ENCODE peak calls at places on chromosomes 12 and 14, in ten cellular contexts. N, K, L, R, F, M, Q, H, Z and G are unnamed samples.

GRCh38 chr12:2198088-2198501 is 145.3 kb downstream of the CACNA1C start:
- DNase-seq in N (no peak), Z (peak), L (peak), R (no peak), H (peak), M (no peak), F (no peak), K (no peak), Q (no peak), G (peak)

GRCh38 chr12:73307260-73307659 is 1035.1 kb downstream of the TRHDE start:
- DNase-seq in H (no peak), R (no peak), F (no peak), L (no peak), N (no peak), Z (no peak), Q (no peak), K (no peak), M (no peak), G (no peak)

GRCh38 chr12:105554856-105555255 is 224.4 kb downstream of the C12orf75 start:
- DNase-seq in F (no peak), N (no peak), H (no peak), M (no peak), L (no peak), K (no peak), Q (peak), R (no peak), Z (no peak), G (no peak)

GRCh38 chr14:65348137-65348536 is 64.4 kb upstream of the FUT8 start:
- DNase-seq in Z (no peak), R (no peak), L (no peak), H (no peak), F (no peak), N (no peak), K (no peak), Q (no peak), M (no peak), G (peak)

GRCh38 chr12:75446857-75447256 is 33.7 kb upstream of the GLIPR1 start:
- DNase-seq in Z (peak), N (no peak), Q (no peak), H (no peak), F (no peak), R (no peak), M (peak), L (peak), K (no peak), G (peak)

GRCh38 chr12:52235822-52236291 is 2.8 kb downstream of the KRT7 start:
- DNase-seq in L (no peak), Q (no peak), N (no peak), K (no peak), R (no peak), F (no peak), H (no peak), Z (no peak), M (no peak), G (no peak)

GRCh38 chr12:68304626-68305025 is 27.5 kb downstream of the MDM1 start:
- DNase-seq in R (no peak), M (no peak), Z (peak), L (no peak), F (no peak), H (no peak), Q (no peak), N (no peak), K (no peak), G (no peak)

GRCh38 chr12:49827351-49828099 is 688 bp downstream of the NCKAP5L start:
- DNase-seq in K (peak), Z (peak), N (peak), H (peak), F (peak), L (no peak), M (no peak), R (peak), Q (peak), G (peak)

GRCh38 chr12:100545092-100545491 is 28.4 kb upstream of the GAS2L3 start:
- DNase-seq in H (no peak), M (no peak), N (no peak), Q (no peak), L (peak), K (no peak), F (no peak), R (no peak), Z (no peak), G (no peak)

GRCh38 chr12:110317921-110318320 is 36.9 kb downstream of the ATP2A2 start:
- DNase-seq in F (no peak), R (no peak), Z (peak), M (no peak), H (no peak), N (no peak), Q (no peak), L (no peak), K (no peak), G (no peak)

GRCh38 chr12:92244036-92244435 is 98.4 kb upstream of the BTG1 start:
- DNase-seq in M (no peak), F (no peak), H (no peak), K (peak), R (no peak), Z (peak), Q (no peak), L (peak), N (no peak), G (peak)

GRCh38 chr12:127174881-127175280 is 1092.1 kb upstream of the TMEM132C start:
- DNase-seq in R (no peak), Q (no peak), M (no peak), H (no peak), L (peak), K (no peak), N (no peak), F (no peak), Z (no peak), G (no peak)

GRCh38 chr12:57609091-57609780 is 2.0 kb upstream of the ARHGEF25 start:
- DNase-seq in F (no peak), K (no peak), L (no peak), M (no peak), Z (no peak), Q (no peak), R (no peak), H (no peak), N (no peak), G (no peak)

GRCh38 chr12:57611810-57612710 is 825 bp downstream of the ARHGEF25 start:
- DNase-seq in Z (no peak), F (no peak), Q (no peak), K (no peak), L (no peak), M (no peak), R (no peak), H (peak), N (no peak), G (no peak)

GRCh38 chr12:57611116-57611809 is at the start of gene ARHGEF25:
- DNase-seq in R (no peak), Z (peak), Q (peak), M (no peak), L (no peak), N (no peak), F (no peak), H (no peak), K (no peak), G (peak)

GRCh38 chr12:57609781-57610552 is 1.3 kb upstream of the ARHGEF25 start:
- DNase-seq in F (no peak), N (no peak), L (no peak), Q (no peak), R (no peak), M (no peak), Z (no peak), H (no peak), K (no peak), G (no peak)

GRCh38 chr12:57610553-57611115 is 601 bp upstream of the ARHGEF25 start:
- DNase-seq in K (no peak), F (no peak), L (no peak), M (no peak), R (no peak), Q (no peak), Z (no peak), N (no peak), H (no peak), G (no peak)
- H3K4me3 ChIP-seq in K (peak), F (peak), L (peak), M (peak), R (peak), Q (peak), Z (peak), N (peak), H (peak), G (peak)

DNA sequence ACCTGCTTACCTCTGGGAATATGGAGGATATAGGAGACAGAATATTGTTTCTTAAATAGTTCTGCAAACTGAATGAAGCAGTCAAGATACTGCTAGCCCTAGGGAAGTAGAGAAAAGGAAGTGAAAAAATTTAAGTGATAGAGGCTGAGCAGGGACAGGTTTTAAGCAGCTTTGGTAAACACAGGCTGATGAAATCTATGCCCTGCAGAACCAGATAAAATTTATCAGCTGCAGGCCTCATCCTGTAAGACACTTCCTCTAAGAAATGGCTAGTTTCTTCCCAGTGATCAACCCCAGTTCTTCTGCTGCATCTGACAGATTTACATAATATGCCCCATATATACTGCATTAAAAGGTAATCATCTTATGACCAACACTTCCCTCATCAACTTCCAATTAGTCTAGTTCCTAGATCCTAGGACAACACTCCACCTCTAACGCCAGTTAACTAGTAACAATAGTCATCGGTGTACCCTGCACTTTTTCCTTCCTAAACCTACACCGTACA is 1.3 kb upstream of the ESYT1 start:
- DNase-seq in M (no peak), K (no peak), H (no peak), R (no peak), Z (no peak), Q (no peak), L (no peak), N (no peak), F (no peak), G (no peak)
- H3K4me3 ChIP-seq in M (no peak), K (no peak), H (no peak), R (no peak), Z (no peak), Q (no peak), L (no peak), N (peak), F (peak), G (peak)

GRCh38 chr12:89245090-89245489 is 107.2 kb downstream of the DUSP6 start:
- DNase-seq in H (no peak), R (peak), M (no peak), F (no peak), N (peak), Q (no peak), L (no peak), K (no peak), Z (peak), G (peak)
- H3K4me3 ChIP-seq in H (no peak), R (no peak), M (no peak), F (peak), N (peak), Q (no peak), L (no peak), K (no peak), Z (no peak), G (no peak)

GRCh38 chr12:132924356-132924755 is 31.8 kb downstream of the ZNF605 start:
- DNase-seq in N (no peak), R (no peak), Z (no peak), Q (no peak), F (no peak), K (no peak), H (peak), M (no peak), L (no peak), G (no peak)
- H3K4me3 ChIP-seq in N (peak), R (no peak), Z (no peak), Q (no peak), F (peak), K (no peak), H (no peak), M (no peak), L (no peak), G (no peak)

GRCh38 chr12:12612403-12612802 is 727 bp downstream of the CREBL2 start:
- DNase-seq in M (peak), N (peak), R (peak), K (no peak), H (no peak), L (no peak), F (no peak), Z (peak), Q (peak), G (peak)

GRCh38 chr12:12608557-12608957 is 3.1 kb upstream of the CREBL2 start:
- DNase-seq in L (no peak), Q (peak), H (no peak), Z (peak), N (no peak), F (no peak), R (no peak), M (no peak), K (no peak), G (peak)

GRCh38 chr12:12611512-12612306 is at the start of gene CREBL2:
- DNase-seq in N (peak), F (peak), M (peak), Q (peak), L (peak), Z (peak), H (peak), K (peak), R (peak), G (peak)

GRCh38 chr12:12609692-12610091 is 2.0 kb upstream of the CREBL2 start:
- DNase-seq in H (no peak), L (no peak), N (no peak), Q (no peak), Z (no peak), R (no peak), F (no peak), M (no peak), K (no peak), G (no peak)

DNA sequence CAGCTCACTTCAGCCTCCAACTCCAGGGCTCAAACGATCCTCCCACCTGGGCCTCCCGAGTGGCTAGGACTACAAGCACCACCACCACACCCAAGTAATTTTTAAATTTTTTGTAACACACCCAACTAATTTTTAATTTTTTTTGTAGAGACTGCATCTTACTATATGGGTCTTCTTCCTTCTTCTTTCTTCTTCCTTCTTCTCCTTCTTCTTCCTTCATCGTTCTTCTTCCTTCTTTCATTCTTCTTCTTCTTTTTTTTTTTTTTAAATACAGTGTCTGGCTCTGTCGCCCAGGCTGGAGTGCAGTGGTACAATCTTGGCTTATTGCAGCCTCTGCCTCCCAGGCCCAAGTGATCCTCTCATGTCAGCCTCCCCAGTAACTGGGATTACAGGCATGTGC is 965 bp upstream of the CREBL2 start:
- DNase-seq in M (no peak), H (no peak), Q (no peak), R (no peak), K (no peak), N (no peak), Z (no peak), F (no peak), L (no peak), G (no peak)
- H3K4me3 ChIP-seq in M (peak), H (peak), Q (no peak), R (peak), K (no peak), N (no peak), Z (no peak), F (peak), L (no peak), G (no peak)

GRCh38 chr12:10392394-10392930 is 2.6 kb upstream of the KLRK1 start:
- DNase-seq in F (no peak), Q (no peak), H (no peak), R (no peak), N (no peak), M (no peak), K (peak), Z (peak), L (peak), G (peak)
- H3K4me3 ChIP-seq in F (no peak), Q (no peak), H (no peak), R (no peak), N (no peak), M (no peak), K (no peak), Z (no peak), L (no peak), G (no peak)